ENCODE peak calls at places on chromosomes 3 and 15, in ten cellular contexts. One of them, this sample, is unnamed.

GRCh38 chr3:189944285-189945145 is 176.2 kb downstream of the P3H2 start:
- DNase-seq in GM13977: no peak
- DNase-seq in NCI-H345: no peak
- DNase-seq in kidney: no peak
- DNase-seq in NCI-H1092: no peak
- DNase-seq in right cardiac atrium: no peak
- DNase-seq in heart left ventricle: no peak
- DNase-seq in mucosa of gallbladder: peak; percentile 53
- DNase-seq in germinal center: no peak
- DNase-seq in uterus: no peak
- DNase-seq in this sample: no peak

GRCh38 chr3:18302517-18302916 is 122.6 kb downstream of the SATB1 start:
- DNase-seq in germinal center: no peak
- DNase-seq in right cardiac atrium: no peak
- DNase-seq in uterus: no peak
- DNase-seq in heart left ventricle: no peak
- DNase-seq in kidney: no peak
- DNase-seq in mucosa of gallbladder: no peak
- DNase-seq in NCI-H1092: peak; percentile 0
- DNase-seq in GM13977: no peak
- DNase-seq in NCI-H345: no peak
- DNase-seq in this sample: no peak

GRCh38 chr15:34610388-34610787 is 26.9 kb upstream of the GOLGA8B start:
- DNase-seq in NCI-H1092: no peak
- DNase-seq in uterus: no peak
- DNase-seq in GM13977: no peak
- DNase-seq in mucosa of gallbladder: no peak
- DNase-seq in right cardiac atrium: no peak
- DNase-seq in NCI-H345: no peak
- DNase-seq in germinal center: no peak
- DNase-seq in heart left ventricle: no peak
- DNase-seq in kidney: no peak
- DNase-seq in this sample: no peak

GRCh38 chr3:14514323-14514720 is 25.8 kb downstream of the GRIP2 start:
- DNase-seq in germinal center: no peak
- DNase-seq in mucosa of gallbladder: no peak
- DNase-seq in right cardiac atrium: no peak
- DNase-seq in uterus: peak; percentile 10
- DNase-seq in GM13977: no peak
- DNase-seq in heart left ventricle: peak; percentile 15
- DNase-seq in kidney: no peak
- DNase-seq in NCI-H1092: no peak
- DNase-seq in NCI-H345: no peak
- DNase-seq in this sample: peak; percentile 1

GRCh38 chr3:152719264-152719663 is 115.7 kb upstream of the P2RY1 start:
- DNase-seq in germinal center: no peak
- DNase-seq in GM13977: no peak
- DNase-seq in right cardiac atrium: no peak
- DNase-seq in kidney: no peak
- DNase-seq in NCI-H1092: no peak
- DNase-seq in heart left ventricle: no peak
- DNase-seq in NCI-H345: no peak
- DNase-seq in uterus: no peak
- DNase-seq in mucosa of gallbladder: no peak
- DNase-seq in this sample: no peak

GRCh38 chr3:195147649-195148121 is 123.3 kb downstream of the XXYLT1 start:
- DNase-seq in right cardiac atrium: no peak
- DNase-seq in kidney: no peak
- DNase-seq in uterus: peak; percentile 65
- DNase-seq in heart left ventricle: peak; percentile 63
- DNase-seq in germinal center: peak; percentile 61
- DNase-seq in GM13977: peak; percentile 82
- DNase-seq in mucosa of gallbladder: peak; percentile 46
- DNase-seq in NCI-H1092: no peak
- DNase-seq in NCI-H345: no peak
- DNase-seq in this sample: peak; percentile 33

GRCh38 chr3:66302288-66302687 is 81.5 kb downstream of the SLC25A26 start:
- DNase-seq in kidney: no peak
- DNase-seq in GM13977: no peak
- DNase-seq in mucosa of gallbladder: no peak
- DNase-seq in NCI-H345: no peak
- DNase-seq in heart left ventricle: no peak
- DNase-seq in right cardiac atrium: no peak
- DNase-seq in germinal center: no peak
- DNase-seq in NCI-H1092: no peak
- DNase-seq in uterus: no peak
- DNase-seq in this sample: no peak

GRCh38 chr3:44130249-44130648 is 111.4 kb upstream of the TOPAZ1 start:
- DNase-seq in right cardiac atrium: no peak
- DNase-seq in NCI-H1092: no peak
- DNase-seq in germinal center: no peak
- DNase-seq in heart left ventricle: no peak
- DNase-seq in NCI-H345: no peak
- DNase-seq in mucosa of gallbladder: no peak
- DNase-seq in GM13977: no peak
- DNase-seq in kidney: no peak
- DNase-seq in uterus: no peak
- DNase-seq in this sample: no peak

GRCh38 chr15:95323798-95324197 is 1006.7 kb upstream of the NR2F2 start:
- DNase-seq in NCI-H345: no peak
- DNase-seq in NCI-H1092: no peak
- DNase-seq in right cardiac atrium: no peak
- DNase-seq in heart left ventricle: no peak
- DNase-seq in uterus: no peak
- DNase-seq in germinal center: no peak
- DNase-seq in GM13977: no peak
- DNase-seq in mucosa of gallbladder: no peak
- DNase-seq in kidney: peak; percentile 71
- DNase-seq in this sample: no peak

GRCh38 chr15:56099311-56099710 is 105.9 kb upstream of the NEDD4 start:
- DNase-seq in germinal center: no peak
- DNase-seq in uterus: no peak
- DNase-seq in right cardiac atrium: no peak
- DNase-seq in NCI-H345: no peak
- DNase-seq in heart left ventricle: no peak
- DNase-seq in mucosa of gallbladder: no peak
- DNase-seq in kidney: no peak
- DNase-seq in NCI-H1092: no peak
- DNase-seq in GM13977: no peak
- DNase-seq in this sample: no peak

GRCh38 chr15:30954674-30955073 is 36.8 kb downstream of the MTMR10 start:
- DNase-seq in right cardiac atrium: no peak
- DNase-seq in mucosa of gallbladder: no peak
- DNase-seq in uterus: no peak
- DNase-seq in GM13977: no peak
- DNase-seq in NCI-H345: no peak
- DNase-seq in kidney: no peak
- DNase-seq in heart left ventricle: no peak
- DNase-seq in NCI-H1092: no peak
- DNase-seq in germinal center: no peak
- DNase-seq in this sample: no peak

GRCh38 chr15:48965972-48966371 is 2.3 kb upstream of the SHC4 start:
- DNase-seq in NCI-H1092: no peak
- DNase-seq in heart left ventricle: no peak
- DNase-seq in germinal center: no peak
- DNase-seq in uterus: no peak
- DNase-seq in kidney: no peak
- DNase-seq in NCI-H345: no peak
- DNase-seq in mucosa of gallbladder: no peak
- DNase-seq in GM13977: peak; percentile 56
- DNase-seq in right cardiac atrium: no peak
- DNase-seq in this sample: no peak

GRCh38 chr3:59839810-59840515 is 790.1 kb upstream of the CFAP20DC start:
- DNase-seq in NCI-H1092: no peak
- DNase-seq in right cardiac atrium: no peak
- DNase-seq in heart left ventricle: no peak
- DNase-seq in kidney: no peak
- DNase-seq in NCI-H345: no peak
- DNase-seq in uterus: no peak
- DNase-seq in GM13977: peak; percentile 11
- DNase-seq in germinal center: peak; percentile 8
- DNase-seq in mucosa of gallbladder: no peak
- DNase-seq in this sample: no peak

GRCh38 chr3:43629741-43630140 is 7.9 kb upstream of the ANO10 start:
- DNase-seq in heart left ventricle: no peak
- DNase-seq in mucosa of gallbladder: no peak
- DNase-seq in uterus: no peak
- DNase-seq in NCI-H1092: no peak
- DNase-seq in NCI-H345: no peak
- DNase-seq in right cardiac atrium: no peak
- DNase-seq in GM13977: no peak
- DNase-seq in kidney: no peak
- DNase-seq in germinal center: no peak
- DNase-seq in this sample: no peak

GRCh38 chr3:114829786-114830185 is 317.3 kb downstream of the ZBTB20 start:
- DNase-seq in uterus: no peak
- DNase-seq in GM13977: no peak
- DNase-seq in NCI-H1092: no peak
- DNase-seq in NCI-H345: no peak
- DNase-seq in heart left ventricle: no peak
- DNase-seq in right cardiac atrium: no peak
- DNase-seq in kidney: no peak
- DNase-seq in mucosa of gallbladder: no peak
- DNase-seq in germinal center: no peak
- DNase-seq in this sample: no peak

GRCh38 chr15:93378547-93378946 is 289.5 kb upstream of the RGMA start:
- DNase-seq in kidney: no peak
- DNase-seq in NCI-H345: no peak
- DNase-seq in germinal center: no peak
- DNase-seq in GM13977: no peak
- DNase-seq in right cardiac atrium: no peak
- DNase-seq in uterus: peak; percentile 60
- DNase-seq in heart left ventricle: no peak
- DNase-seq in NCI-H1092: peak; percentile 83
- DNase-seq in mucosa of gallbladder: no peak
- DNase-seq in this sample: no peak

GRCh38 chr3:101381809-101382208 is 61.4 kb upstream of the IMPG2 start:
- DNase-seq in GM13977: no peak
- DNase-seq in uterus: no peak
- DNase-seq in NCI-H1092: peak; percentile 2
- DNase-seq in right cardiac atrium: no peak
- DNase-seq in heart left ventricle: no peak
- DNase-seq in kidney: no peak
- DNase-seq in mucosa of gallbladder: no peak
- DNase-seq in NCI-H345: peak; percentile 4
- DNase-seq in germinal center: no peak
- DNase-seq in this sample: no peak

GRCh38 chr15:78396976-78397375 is 41.0 kb upstream of the IREB2 start:
- DNase-seq in heart left ventricle: no peak
- DNase-seq in right cardiac atrium: peak; percentile 45
- DNase-seq in uterus: no peak
- DNase-seq in germinal center: no peak
- DNase-seq in kidney: peak; percentile 91
- DNase-seq in NCI-H345: no peak
- DNase-seq in mucosa of gallbladder: peak; percentile 77
- DNase-seq in NCI-H1092: no peak
- DNase-seq in GM13977: no peak
- DNase-seq in this sample: peak; percentile 78

GRCh38 chr3:131804565-131805133 is 230.2 kb downstream of the CPNE4 start:
- DNase-seq in germinal center: no peak
- DNase-seq in GM13977: no peak
- DNase-seq in uterus: no peak
- DNase-seq in kidney: no peak
- DNase-seq in right cardiac atrium: peak; percentile 62
- DNase-seq in mucosa of gallbladder: peak; percentile 20
- DNase-seq in NCI-H345: no peak
- DNase-seq in heart left ventricle: peak; percentile 65
- DNase-seq in NCI-H1092: no peak
- DNase-seq in this sample: peak; percentile 54

GRCh38 chr15:91490211-91490610 is 363.3 kb upstream of the SLCO3A1 start:
- DNase-seq in GM13977: no peak
- DNase-seq in right cardiac atrium: no peak
- DNase-seq in heart left ventricle: no peak
- DNase-seq in NCI-H1092: no peak
- DNase-seq in mucosa of gallbladder: no peak
- DNase-seq in germinal center: no peak
- DNase-seq in NCI-H345: no peak
- DNase-seq in uterus: no peak
- DNase-seq in kidney: no peak
- DNase-seq in this sample: no peak

GRCh38 chr3:127674099-127674792 is 1.5 kb downstream of the ABTB1 start:
- DNase-seq in NCI-H1092: no peak
- DNase-seq in GM13977: no peak
- DNase-seq in mucosa of gallbladder: no peak
- DNase-seq in kidney: peak; percentile 66
- DNase-seq in NCI-H345: no peak
- DNase-seq in germinal center: no peak
- DNase-seq in heart left ventricle: peak; percentile 14
- DNase-seq in uterus: no peak
- DNase-seq in right cardiac atrium: no peak
- DNase-seq in this sample: peak; percentile 9

GRCh38 chr15:73856458-73857192 is 16.7 kb upstream of the TBC1D21 start:
- DNase-seq in uterus: no peak
- DNase-seq in GM13977: no peak
- DNase-seq in NCI-H1092: peak; percentile 28
- DNase-seq in right cardiac atrium: peak; percentile 27
- DNase-seq in mucosa of gallbladder: no peak
- DNase-seq in NCI-H345: peak; percentile 84
- DNase-seq in germinal center: no peak
- DNase-seq in heart left ventricle: no peak
- DNase-seq in kidney: no peak
- DNase-seq in this sample: no peak

GRCh38 chr3:4644954-4645353 is 151.8 kb downstream of the ITPR1 start:
- DNase-seq in right cardiac atrium: no peak
- DNase-seq in mucosa of gallbladder: no peak
- DNase-seq in NCI-H1092: no peak
- DNase-seq in kidney: no peak
- DNase-seq in GM13977: no peak
- DNase-seq in heart left ventricle: no peak
- DNase-seq in uterus: no peak
- DNase-seq in NCI-H345: no peak
- DNase-seq in germinal center: no peak
- DNase-seq in this sample: no peak

GRCh38 chr3:9930804-9931418 is 2.7 kb upstream of the CRELD1 start:
- DNase-seq in GM13977: no peak
- DNase-seq in right cardiac atrium: no peak
- DNase-seq in uterus: no peak
- DNase-seq in heart left ventricle: no peak
- DNase-seq in mucosa of gallbladder: no peak
- DNase-seq in germinal center: no peak
- DNase-seq in kidney: no peak
- DNase-seq in NCI-H1092: no peak
- DNase-seq in NCI-H345: no peak
- DNase-seq in this sample: no peak

GRCh38 chr15:32994810-32995424 is 199.6 kb downstream of the FMN1 start:
- DNase-seq in GM13977: no peak
- DNase-seq in mucosa of gallbladder: no peak
- DNase-seq in NCI-H1092: no peak
- DNase-seq in uterus: no peak
- DNase-seq in heart left ventricle: no peak
- DNase-seq in kidney: no peak
- DNase-seq in right cardiac atrium: no peak
- DNase-seq in NCI-H345: peak; percentile 17
- DNase-seq in germinal center: peak; percentile 10
- DNase-seq in this sample: no peak

GRCh38 chr3:31196881-31197364 is 302.5 kb upstream of the GADL1 start:
- DNase-seq in heart left ventricle: peak; percentile 33
- DNase-seq in right cardiac atrium: peak; percentile 40
- DNase-seq in NCI-H345: no peak
- DNase-seq in NCI-H1092: no peak
- DNase-seq in germinal center: no peak
- DNase-seq in kidney: no peak
- DNase-seq in mucosa of gallbladder: no peak
- DNase-seq in GM13977: no peak
- DNase-seq in uterus: peak; percentile 23
- DNase-seq in this sample: no peak

This sample was measured in adrenal gland.